ENCODE peak calls at places on chromosomes 7 and 10, in eight cellular contexts. Z, O, Y, R, I, D, E and Q are unnamed samples. For H3K4me1, the result is how much of the 10 kb centered on the place peaks cover.

GRCh38 chr7:123846217-123846891 is 1.4 kb downstream of the HYAL4 start:
- DNase-seq in Z (no peak), O (no peak), Y (peak), R (peak), I (no peak), D (no peak), E (no peak), Q (no peak)

GRCh38 chr7:155398944-155399343 is 59.0 kb upstream of the EN2 start:
- DNase-seq in Z (no peak), O (no peak), Y (no peak), R (peak), I (no peak), D (peak), E (no peak), Q (peak)

GRCh38 chr10:77415311-77415960 is 222.2 kb downstream of the KCNMA1 start:
- DNase-seq in Z (no peak), O (no peak), Y (no peak), R (no peak), I (no peak), D (no peak), E (no peak), Q (no peak)

GRCh38 chr7:127792528-127793342 is 140.7 kb downstream of the SND1 start:
- DNase-seq in Z (peak), O (peak), Y (peak), R (no peak), I (peak), D (peak), E (no peak), Q (peak)

GRCh38 chr10:126357169-126357568 is 31.1 kb downstream of the ADAM12 start:
- DNase-seq in Z (no peak), O (no peak), Y (no peak), R (no peak), I (no peak), D (no peak), E (no peak), Q (no peak)

GRCh38 chr7:80263821-80264220 is 129.2 kb downstream of the GNAI1 start:
- DNase-seq in Z (no peak), O (no peak), Y (no peak), R (no peak), I (no peak), D (no peak), E (no peak), Q (no peak)

GRCh38 chr7:6284055-6284400 is 11.6 kb upstream of the CYTH3 start:
- DNase-seq in Z (no peak), O (no peak), Y (peak), R (no peak), I (no peak), D (no peak), E (no peak), Q (no peak)

GRCh38 chr7:37067961-37068536 is 343.8 kb upstream of the AOAH start:
- DNase-seq in Z (no peak), O (no peak), Y (no peak), R (no peak), I (no peak), D (no peak), E (no peak), Q (no peak)

GRCh38 chr10:78865518-78865835 is 203.3 kb upstream of the ZMIZ1 start:
- DNase-seq in Z (peak), O (no peak), Y (no peak), R (no peak), I (no peak), D (no peak), E (no peak), Q (no peak)

GRCh38 chr7:37376386-37376785 is 72.3 kb downstream of the ELMO1 start:
- DNase-seq in Z (no peak), O (no peak), Y (no peak), R (no peak), I (no peak), D (no peak), E (no peak), Q (no peak)

GRCh38 chr7:100827330-100828226 is at the start of gene EPHB4:
- DNase-seq in Z (peak), O (peak), Y (peak), R (peak), I (no peak), D (no peak), E (peak), Q (peak)

GRCh38 chr7:11830582-11831382 is 1.2 kb downstream of the THSD7A start:
- DNase-seq in Z (no peak), O (no peak), Y (no peak), R (no peak), I (no peak), D (no peak), E (no peak), Q (no peak)

GRCh38 chr10:95675403-95676116 is 18.2 kb downstream of the TCTN3 start:
- DNase-seq in Z (no peak), O (no peak), Y (no peak), R (no peak), I (no peak), D (no peak), E (no peak), Q (no peak)

GRCh38 chr7:158187055-158187770 is 400.4 kb downstream of the PTPRN2 start:
- DNase-seq in Z (no peak), O (no peak), Y (no peak), R (no peak), I (no peak), D (no peak), E (no peak), Q (no peak)

GRCh38 chr7:116211006-116211912 is 920 bp downstream of the TES start:
- DNase-seq in Z (peak), O (peak), Y (peak), R (peak), I (peak), D (peak), E (peak), Q (peak)

GRCh38 chr7:116211913-116212596 is 1.7 kb downstream of the TES start:
- DNase-seq in Z (no peak), O (no peak), Y (no peak), R (no peak), I (no peak), D (no peak), E (no peak), Q (no peak)

GRCh38 chr7:116213361-116214155 is 3.2 kb downstream of the TES start:
- DNase-seq in Z (no peak), O (no peak), Y (no peak), R (no peak), I (no peak), D (no peak), E (no peak), Q (no peak)

GRCh38 chr7:116214921-116215320 is 4.6 kb downstream of the TES start:
- DNase-seq in Z (no peak), O (no peak), Y (no peak), R (no peak), I (no peak), D (no peak), E (no peak), Q (no peak)

GRCh38 chr7:116212859-116213258 is 2.5 kb downstream of the TES start:
- DNase-seq in Z (no peak), O (no peak), Y (no peak), R (no peak), I (no peak), D (no peak), E (no peak), Q (no peak)
- H3K4me1 ChIP-seq in Z (under half), O (under half), Y (half or more), R (under half), I (half or more), D (under half), E (under half), Q (under half)

DNA sequence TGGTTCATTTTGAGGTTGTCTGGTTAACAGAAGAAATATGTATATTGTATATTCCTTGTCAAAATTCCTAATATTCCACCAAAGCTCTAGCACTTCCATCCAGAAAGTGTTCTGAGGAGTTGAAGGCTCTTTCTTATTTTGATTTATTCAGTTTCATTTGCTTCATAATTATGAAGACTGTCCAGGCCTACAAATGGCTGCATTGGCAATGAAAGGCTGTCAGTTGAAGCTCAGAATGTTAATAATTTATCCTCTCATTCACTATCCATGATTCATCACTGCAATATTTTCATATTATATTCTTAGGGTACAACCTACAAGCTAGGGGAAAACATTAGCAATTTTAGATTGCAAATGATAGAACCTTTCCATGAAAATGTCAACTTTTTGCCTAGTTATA is 57.3 kb downstream of the ARID5B start:
- DNase-seq in Z (no peak), O (no peak), Y (no peak), R (no peak), I (no peak), D (no peak), E (no peak), Q (no peak)
- H3K4me1 ChIP-seq in Z (under half), O (under half), Y (under half), R (under half), I (under half), D (under half), E (under half), Q (under half)

DNA sequence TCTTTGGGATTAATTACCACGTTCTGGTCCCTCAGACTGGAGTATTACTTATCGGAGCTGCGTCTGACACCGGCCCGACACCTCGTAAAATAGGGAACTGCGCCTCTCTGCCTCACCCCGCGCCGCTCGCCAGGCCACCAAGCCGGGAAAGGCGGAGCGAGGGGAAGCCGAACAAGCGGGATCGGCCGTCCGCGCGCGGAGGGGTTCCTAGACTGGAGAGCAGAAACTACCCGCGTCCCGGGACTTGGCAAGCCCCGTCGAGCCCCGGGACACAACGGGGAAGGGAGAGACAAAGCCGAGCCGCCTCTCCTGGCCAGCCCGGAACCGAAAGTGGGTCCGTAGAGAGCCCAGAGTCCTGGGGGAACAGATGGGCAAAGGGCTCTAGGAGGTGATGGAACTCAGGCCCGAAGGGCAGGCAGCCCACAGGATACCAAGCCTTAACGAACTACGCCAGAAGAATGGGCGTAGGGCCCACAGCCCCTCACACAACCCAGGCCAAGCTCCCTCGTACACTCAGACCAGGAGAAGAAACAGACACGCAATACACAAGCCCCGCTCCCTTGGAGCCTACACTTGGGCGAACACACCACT is 6.5 kb downstream of the LBX1 start:
- DNase-seq in Z (no peak), O (no peak), Y (no peak), R (no peak), I (no peak), D (no peak), E (no peak), Q (no peak)
- H3K4me1 ChIP-seq in Z (under half), O (under half), Y (under half), R (under half), I (under half), D (under half), E (under half), Q (under half)

GRCh38 chr7:77699056-77699455 is 2.8 kb downstream of the RSBN1L start:
- DNase-seq in Z (no peak), O (no peak), Y (no peak), R (no peak), I (no peak), D (no peak), E (no peak), Q (no peak)

GRCh38 chr7:77698042-77698625 is 1.9 kb downstream of the RSBN1L start:
- DNase-seq in Z (no peak), O (no peak), Y (no peak), R (no peak), I (no peak), D (no peak), E (no peak), Q (no peak)

GRCh38 chr7:77697535-77697831 is 1.2 kb downstream of the RSBN1L start:
- DNase-seq in Z (no peak), O (peak), Y (no peak), R (peak), I (no peak), D (no peak), E (peak), Q (no peak)

GRCh38 chr7:77696057-77696642 is at the start of gene RSBN1L:
- DNase-seq in Z (peak), O (peak), Y (peak), R (peak), I (peak), D (peak), E (peak), Q (peak)

GRCh38 chr7:77696643-77697534 is 630 bp downstream of the RSBN1L start:
- DNase-seq in Z (peak), O (peak), Y (peak), R (peak), I (peak), D (peak), E (peak), Q (peak)
- H3K4me1 ChIP-seq in Z (under half), O (under half), Y (under half), R (under half), I (under half), D (half or more), E (under half), Q (under half)

GRCh38 chr7:137993395-137993743 is 8.5 kb downstream of the CREB3L2 start:
- DNase-seq in Z (no peak), O (no peak), Y (no peak), R (no peak), I (no peak), D (no peak), E (no peak), Q (no peak)

GRCh38 chr7:137992738-137993394 is 9.0 kb downstream of the CREB3L2 start:
- DNase-seq in Z (peak), O (peak), Y (no peak), R (peak), I (no peak), D (peak), E (peak), Q (no peak)

GRCh38 chr7:137996386-137996851 is 5.5 kb downstream of the CREB3L2 start:
- DNase-seq in Z (peak), O (no peak), Y (no peak), R (peak), I (no peak), D (peak), E (no peak), Q (no peak)

GRCh38 chr7:137992042-137992737 is 9.7 kb downstream of the CREB3L2 start:
- DNase-seq in Z (peak), O (no peak), Y (no peak), R (no peak), I (no peak), D (no peak), E (no peak), Q (no peak)

GRCh38 chr7:137994091-137994688 is 7.7 kb downstream of the CREB3L2 start:
- DNase-seq in Z (no peak), O (no peak), Y (no peak), R (no peak), I (no peak), D (no peak), E (no peak), Q (no peak)
- H3K4me1 ChIP-seq in Z (half or more), O (half or more), Y (under half), R (under half), I (under half), D (under half), E (under half), Q (under half)

GRCh38 chr7:55135462-55135861 is 116.6 kb downstream of the EGFR start:
- DNase-seq in Z (no peak), O (no peak), Y (no peak), R (no peak), I (no peak), D (no peak), E (no peak), Q (no peak)
- H3K4me1 ChIP-seq in Z (under half), O (under half), Y (half or more), R (half or more), I (under half), D (under half), E (under half), Q (under half)